ENCODE peak calls at places on chromosomes 7 and 10, in six cellular contexts. J is mesendoderm, Z is H1, X is H9, N is IMR-90, S is neuronal stem cell. V is an unnamed sample.

GRCh38 chr7:24936121-24936824 is 43.7 kb downstream of the OSBPL3 start:
- DNase-seq in J (peak; percentile 37), Z (no peak), X (no peak), N (peak; percentile 62), S (no peak), V (peak; percentile 46)

GRCh38 chr10:88582806-88583583 is at the start of gene RNLS:
- DNase-seq in J (peak; percentile 78), Z (peak; percentile 33), X (peak; percentile 75), N (peak; percentile 15), S (peak; percentile 39), V (peak; percentile 62)

GRCh38 chr10:49627644-49628247 is 13.9 kb downstream of the CHAT start:
- DNase-seq in J (no peak), Z (no peak), X (no peak), N (no peak), S (no peak), V (no peak)

GRCh38 chr7:55488221-55488620 is 84.1 kb downstream of the VOPP1 start:
- DNase-seq in J (no peak), Z (no peak), X (no peak), N (no peak), S (no peak), V (no peak)

GRCh38 chr10:88902328-88902789 is 22.3 kb downstream of the STAMBPL1 start:
- DNase-seq in J (no peak), Z (no peak), X (no peak), N (no peak), S (no peak), V (no peak)

GRCh38 chr7:7099584-7100014 is 82.7 kb upstream of the C1GALT1 start:
- DNase-seq in J (peak; percentile 100), Z (peak; percentile 92), X (peak; percentile 97), N (peak; percentile 83), S (peak; percentile 88), V (peak; percentile 95)

GRCh38 chr7:36303202-36304098 is 86.2 kb upstream of the ANLN start:
- DNase-seq in J (no peak), Z (no peak), X (no peak), N (peak; percentile 95), S (no peak), V (peak; percentile 98)

GRCh38 chr10:79001082-79001885 is 67.5 kb upstream of the ZMIZ1 start:
- DNase-seq in J (no peak), Z (no peak), X (no peak), N (peak; percentile 50), S (no peak), V (peak; percentile 49)

GRCh38 chr7:11604505-11604904 is 227.5 kb downstream of the THSD7A start:
- DNase-seq in J (peak; percentile 27), Z (no peak), X (no peak), N (no peak), S (no peak), V (no peak)

GRCh38 chr10:91257310-91257709 is 36.8 kb downstream of the PCGF5 start:
- DNase-seq in J (no peak), Z (no peak), X (no peak), N (no peak), S (no peak), V (no peak)

GRCh38 chr7:32019008-32019578 is 51.1 kb downstream of the PDE1C start:
- DNase-seq in J (peak; percentile 9), Z (no peak), X (no peak), N (peak; percentile 25), S (no peak), V (no peak)

GRCh38 chr7:27678617-27679260 is 16.1 kb upstream of the HIBADH start:
- DNase-seq in J (no peak), Z (no peak), X (no peak), N (peak; percentile 58), S (no peak), V (peak; percentile 50)

GRCh38 chr10:10791869-10792268 is 225.8 kb upstream of the CELF2 start:
- DNase-seq in J (no peak), Z (no peak), X (no peak), N (no peak), S (no peak), V (no peak)

GRCh38 chr7:117279931-117280525 is 42.8 kb downstream of the WNT2 start:
- DNase-seq in J (no peak), Z (no peak), X (no peak), N (peak; percentile 8), S (no peak), V (no peak)

GRCh38 chr7:47584128-47584865 is 2.4 kb upstream of the TNS3 start:
- DNase-seq in J (no peak), Z (no peak), X (no peak), N (no peak), S (no peak), V (no peak)

GRCh38 chr7:18770154-18770807 is 274.7 kb downstream of the HDAC9 start:
- DNase-seq in J (no peak), Z (no peak), X (no peak), N (peak; percentile 81), S (no peak), V (no peak)

GRCh38 chr7:158957921-158958471 is 101.6 kb downstream of the DYNC2I1 start:
- DNase-seq in J (no peak), Z (no peak), X (peak; percentile 74), N (no peak), S (no peak), V (no peak)

GRCh38 chr10:103792547-103792946 is 62.8 kb downstream of the SH3PXD2A start:
- DNase-seq in J (no peak), Z (no peak), X (no peak), N (peak; percentile 69), S (no peak), V (no peak)

GRCh38 chr10:97207756-97208346 is 22.1 kb upstream of the SLIT1 start:
- DNase-seq in J (no peak), Z (no peak), X (no peak), N (no peak), S (no peak), V (no peak)

GRCh38 chr10:73894245-73894971 is 16.5 kb upstream of the PLAU start:
- DNase-seq in J (no peak), Z (no peak), X (no peak), N (peak; percentile 85), S (no peak), V (peak; percentile 92)
- H2AK5ac ChIP-seq in J (no peak overlapping the region), Z (no peak overlapping the region), X (no peak overlapping the region), N (peak overlapping the region; percentile 69), S (no peak overlapping the region), V (peak overlapping the region; percentile 59)

GRCh38 chr10:77177589-77177988 is 460.0 kb downstream of the KCNMA1 start:
- DNase-seq in J (no peak), Z (no peak), X (no peak), N (no peak), S (no peak), V (no peak)

GRCh38 chr10:77179015-77179695 is 458.5 kb downstream of the KCNMA1 start:
- DNase-seq in J (peak; percentile 51), Z (no peak), X (peak; percentile 40), N (peak; percentile 94), S (no peak), V (peak; percentile 68)

GRCh38 chr10:77180794-77181193 is 456.8 kb downstream of the KCNMA1 start:
- DNase-seq in J (no peak), Z (no peak), X (no peak), N (peak; percentile 58), S (no peak), V (no peak)

GRCh38 chr10:77182803-77183202 is 454.8 kb downstream of the KCNMA1 start:
- DNase-seq in J (no peak), Z (no peak), X (no peak), N (no peak), S (no peak), V (no peak)

GRCh38 chr10:77180104-77180503 is 457.5 kb downstream of the KCNMA1 start:
- DNase-seq in J (no peak), Z (no peak), X (no peak), N (no peak), S (no peak), V (no peak)
- H2BK5ac ChIP-seq in J (no peak overlapping the region), Z (no peak overlapping the region), X (no peak overlapping the region), N (peak overlapping the region; percentile 33), S (no peak overlapping the region), V (no peak overlapping the region)

GRCh38 chr7:142439739-142440138 is 181.9 kb upstream of the PRSS58 start:
- DNase-seq in J (no peak), Z (no peak), X (no peak), N (no peak), S (no peak), V (no peak)
- H2AK5ac ChIP-seq in J (no peak overlapping the region), Z (no peak overlapping the region), X (no peak overlapping the region), N (peak overlapping the region; percentile 89), S (no peak overlapping the region), V (peak overlapping the region; percentile 33)

GRCh38 chr10:131933695-131934086 is 32.9 kb downstream of the PPP2R2D start:
- DNase-seq in J (no peak), Z (no peak), X (no peak), N (no peak), S (no peak), V (no peak)

GRCh38 chr10:131935260-131935659 is 34.5 kb downstream of the PPP2R2D start:
- DNase-seq in J (no peak), Z (no peak), X (no peak), N (no peak), S (no peak), V (no peak)

GRCh38 chr10:131934769-131935168 is 34.0 kb downstream of the PPP2R2D start:
- DNase-seq in J (peak; percentile 65), Z (no peak), X (no peak), N (no peak), S (no peak), V (no peak)

GRCh38 chr10:131931981-131932380 is 31.2 kb downstream of the PPP2R2D start:
- DNase-seq in J (no peak), Z (no peak), X (no peak), N (no peak), S (no peak), V (no peak)

DNA sequence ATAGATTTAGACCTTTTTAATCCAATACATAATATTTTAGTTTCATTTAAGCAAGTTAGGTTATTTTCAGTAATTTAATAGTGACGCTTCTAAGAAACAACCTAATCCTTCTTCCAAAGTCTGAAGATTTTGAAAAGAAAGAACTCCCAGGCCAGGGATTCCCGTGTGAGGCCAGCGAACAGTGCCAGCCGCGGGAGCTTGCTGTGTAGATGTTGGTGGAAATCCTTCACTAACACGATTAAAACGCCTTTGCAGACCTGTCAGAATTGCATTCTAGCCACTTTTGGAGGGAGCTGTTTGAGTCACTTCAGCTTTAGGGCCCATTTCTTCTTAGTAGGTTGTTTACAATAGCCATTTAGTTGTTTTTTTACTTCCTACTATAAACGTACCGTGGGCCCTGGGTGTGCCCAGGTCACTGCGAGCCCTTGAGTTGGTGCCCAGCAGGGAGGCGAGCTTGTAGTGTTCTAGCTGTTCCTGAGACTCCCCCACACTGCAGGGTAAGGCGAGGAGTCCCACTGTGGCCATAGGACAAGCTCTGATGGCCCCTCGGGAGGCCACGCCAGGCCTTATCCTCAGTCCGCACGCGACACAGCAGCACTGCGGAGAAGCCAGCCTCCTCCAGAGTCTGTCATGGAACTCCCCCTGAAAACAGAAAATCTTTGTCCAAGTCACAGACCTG is 32.3 kb downstream of the PPP2R2D start:
- DNase-seq in J (no peak), Z (no peak), X (no peak), N (no peak), S (no peak), V (no peak)
- H2BK5ac ChIP-seq in J (no peak overlapping the region), Z (no peak overlapping the region), X (no peak overlapping the region), N (no peak overlapping the region), S (no peak overlapping the region), V (no peak overlapping the region)

GRCh38 chr7:51237727-51238126 is 78.9 kb downstream of the COBL start:
- DNase-seq in J (no peak), Z (no peak), X (no peak), N (no peak), S (no peak), V (no peak)
- H2AK5ac ChIP-seq in J (no peak overlapping the region), Z (peak overlapping the region; percentile 72), X (no peak overlapping the region), N (no peak overlapping the region), S (peak overlapping the region; percentile 54), V (no peak overlapping the region)

V was measured in mesenchymal stem cell.